ENCODE peak calls at places on chromosomes 6 and 20, in ten cellular contexts. I is aorta; X is breast epithelium; U is PC-3; Q is psoas muscle; R is HepG2; V is cardiac muscle cell; W is right cardiac atrium; Y is H9; F is CD8-positive, alpha-beta T cell. T is an unnamed sample.

GRCh38 chr20:6235510-6235909 is 112.7 kb upstream of the FERMT1 start:
- DNase-seq in I (no peak), X (no peak), U (no peak), Q (no peak), R (no peak), V (no peak), W (no peak), Y (no peak), F (no peak), T (no peak)

GRCh38 chr6:78611886-78612480 is 255.4 kb upstream of the IRAK1BP1 start:
- DNase-seq in I (no peak), X (no peak), U (peak; percentile 60), Q (no peak), R (peak; percentile 1), V (peak; percentile 14), W (no peak), Y (no peak), F (no peak), T (no peak)

GRCh38 chr6:139530551-139530950 is 156.1 kb upstream of the CITED2 start:
- DNase-seq in I (no peak), X (no peak), U (no peak), Q (no peak), R (no peak), V (no peak), W (no peak), Y (no peak), F (no peak), T (no peak)

GRCh38 chr20:48722737-48723191 is 105.0 kb downstream of the PREX1 start:
- DNase-seq in I (peak; percentile 83), X (no peak), U (peak; percentile 51), Q (no peak), R (peak; percentile 34), V (no peak), W (peak; percentile 55), Y (no peak), F (no peak), T (no peak)

GRCh38 chr6:105357147-105357546 is 45.7 kb downstream of the PREP start:
- DNase-seq in I (no peak), X (no peak), U (no peak), Q (no peak), R (no peak), V (no peak), W (no peak), Y (no peak), F (no peak), T (no peak)

GRCh38 chr6:118775381-118775780 is 118.6 kb upstream of the ASF1A start:
- DNase-seq in I (no peak), X (no peak), U (no peak), Q (no peak), R (no peak), V (no peak), W (no peak), Y (no peak), F (no peak), T (no peak)

GRCh38 chr6:148611213-148611612 is 135.6 kb upstream of the UST start:
- DNase-seq in I (peak; percentile 83), X (peak; percentile 73), U (peak; percentile 63), Q (peak; percentile 71), R (no peak), V (no peak), W (peak; percentile 66), Y (no peak), F (no peak), T (peak; percentile 28)

GRCh38 chr6:122392564-122393338 is 6.7 kb upstream of the HSF2 start:
- DNase-seq in I (no peak), X (no peak), U (no peak), Q (no peak), R (no peak), V (no peak), W (no peak), Y (no peak), F (no peak), T (no peak)

GRCh38 chr6:124524821-124525220 is 437.4 kb upstream of the RNF217 start:
- DNase-seq in I (no peak), X (no peak), U (no peak), Q (no peak), R (no peak), V (no peak), W (no peak), Y (no peak), F (no peak), T (no peak)

GRCh38 chr20:3158968-3159431 is 665 bp downstream of the FASTKD5 start:
- DNase-seq in I (no peak), X (no peak), U (no peak), Q (no peak), R (no peak), V (peak; percentile 17), W (no peak), Y (no peak), F (no peak), T (no peak)

GRCh38 chr20:31698803-31699718 is 23.6 kb downstream of the BCL2L1 start:
- DNase-seq in I (peak; percentile 84), X (peak; percentile 74), U (peak; percentile 88), Q (peak; percentile 54), R (peak; percentile 76), V (no peak), W (no peak), Y (no peak), F (no peak), T (no peak)

GRCh38 chr6:53728570-53729194 is 63.1 kb upstream of the KLHL31 start:
- DNase-seq in I (peak; percentile 55), X (no peak), U (peak; percentile 76), Q (peak; percentile 24), R (peak; percentile 47), V (peak; percentile 73), W (no peak), Y (peak; percentile 60), F (peak; percentile 50), T (peak; percentile 25)

GRCh38 chr6:68760486-68760885 is 125.4 kb downstream of the ADGRB3 start:
- DNase-seq in I (no peak), X (no peak), U (no peak), Q (no peak), R (no peak), V (no peak), W (no peak), Y (no peak), F (no peak), T (no peak)
- H3K27ac ChIP-seq in I (no peak overlapping the region), X (no peak overlapping the region), U (no peak overlapping the region), Q (no peak overlapping the region), R (no peak overlapping the region), V (no peak overlapping the region), W (no peak overlapping the region), Y (no peak overlapping the region), F (no peak overlapping the region), T (no peak overlapping the region)

GRCh38 chr20:62800314-62801259 is 4.0 kb upstream of the OGFR start:
- DNase-seq in I (no peak), X (no peak), U (no peak), Q (no peak), R (no peak), V (no peak), W (no peak), Y (no peak), F (no peak), T (no peak)
- H3K27ac ChIP-seq in I (no peak overlapping the region), X (no peak overlapping the region), U (no peak overlapping the region), Q (no peak overlapping the region), R (no peak overlapping the region), V (no peak overlapping the region), W (no peak overlapping the region), Y (no peak overlapping the region), F (no peak overlapping the region), T (no peak overlapping the region)

GRCh38 chr6:75812560-75812959 is 63.5 kb downstream of the MYO6 start:
- DNase-seq in I (no peak), X (no peak), U (no peak), Q (no peak), R (no peak), V (no peak), W (no peak), Y (no peak), F (no peak), T (no peak)
- H3K27ac ChIP-seq in I (no peak overlapping the region), X (no peak overlapping the region), U (no peak overlapping the region), Q (no peak overlapping the region), R (no peak overlapping the region), V (no peak overlapping the region), W (no peak overlapping the region), Y (no peak overlapping the region), F (no peak overlapping the region), T (no peak overlapping the region)

GRCh38 chr20:61185181-61185580 is 66.9 kb upstream of the CDH4 start:
- DNase-seq in I (no peak), X (no peak), U (no peak), Q (no peak), R (no peak), V (no peak), W (no peak), Y (no peak), F (no peak), T (no peak)
- H3K27ac ChIP-seq in I (no peak overlapping the region), X (no peak overlapping the region), U (no peak overlapping the region), Q (no peak overlapping the region), R (no peak overlapping the region), V (no peak overlapping the region), W (no peak overlapping the region), Y (no peak overlapping the region), F (no peak overlapping the region), T (no peak overlapping the region)